ENCODE peak calls at places on chromosomes 12 and 14, in six cellular contexts. B is mesendoderm, A is IMR-90, D is mesenchymal stem cell, H is H1, P is H9. C is an unnamed sample.

GRCh38 chr12:47071241-47071852 is 8.1 kb upstream of the PCED1B start:
- DNase-seq in B (peak; percentile 73), A (no peak), D (peak; percentile 13), H (no peak), P (peak; percentile 75), C (peak; percentile 35)

GRCh38 chr12:48351022-48351708 is 446 bp upstream of the ZNF641 start:
- DNase-seq in B (peak; percentile 89), A (peak; percentile 59), D (peak; percentile 76), H (no peak), P (peak; percentile 82), C (peak; percentile 83)

GRCh38 chr12:13959131-13959734 is 22.2 kb downstream of the GRIN2B start:
- DNase-seq in B (peak; percentile 35), A (no peak), D (no peak), H (no peak), P (peak; percentile 70), C (no peak)

GRCh38 chr14:61638595-61639391 is 56.5 kb upstream of the HIF1A start:
- DNase-seq in B (no peak), A (peak; percentile 30), D (no peak), H (no peak), P (no peak), C (no peak)

GRCh38 chr12:13154027-13154538 is 42.4 kb upstream of the EMP1 start:
- DNase-seq in B (no peak), A (peak; percentile 50), D (peak; percentile 26), H (no peak), P (no peak), C (no peak)

GRCh38 chr12:95146767-95147166 is 70.5 kb downstream of the FGD6 start:
- DNase-seq in B (no peak), A (no peak), D (no peak), H (no peak), P (no peak), C (no peak)

GRCh38 chr12:6264402-6265037 is 46.0 kb upstream of the PLEKHG6 start:
- DNase-seq in B (peak; percentile 41), A (no peak), D (no peak), H (no peak), P (no peak), C (no peak)

GRCh38 chr12:68381476-68381875 is 49.3 kb upstream of the MDM1 start:
- DNase-seq in B (peak; percentile 56), A (no peak), D (no peak), H (no peak), P (no peak), C (no peak)

GRCh38 chr14:99333841-99334240 is 61.8 kb upstream of the BCL11B start:
- DNase-seq in B (no peak), A (no peak), D (no peak), H (no peak), P (no peak), C (no peak)

GRCh38 chr14:104387385-104388010 is 192.1 kb upstream of the C14orf180 start:
- DNase-seq in B (no peak), A (no peak), D (no peak), H (no peak), P (peak; percentile 22), C (no peak)

GRCh38 chr14:66476964-66477363 is 9.2 kb upstream of the CCDC196 start:
- DNase-seq in B (no peak), A (peak; percentile 9), D (no peak), H (no peak), P (no peak), C (no peak)

GRCh38 chr12:79690606-79691298 is at the start of gene PAWR:
- DNase-seq in B (peak; percentile 94), A (peak; percentile 66), D (peak; percentile 79), H (peak; percentile 88), P (peak; percentile 91), C (peak; percentile 84)

GRCh38 chr12:56129210-56129691 is 1.2 kb downstream of the ESYT1 start:
- DNase-seq in B (peak; percentile 66), A (peak; percentile 36), D (peak; percentile 50), H (peak; percentile 72), P (peak; percentile 81), C (no peak)

GRCh38 chr12:6038160-6038559 is 86.3 kb downstream of the VWF start:
- DNase-seq in B (peak; percentile 94), A (peak; percentile 76), D (peak; percentile 62), H (peak; percentile 72), P (peak; percentile 95), C (peak; percentile 69)

GRCh38 chr12:128385736-128386135 is 118.8 kb downstream of the TMEM132C start:
- DNase-seq in B (no peak), A (no peak), D (no peak), H (no peak), P (no peak), C (no peak)

GRCh38 chr12:130226771-130227170 is 64.5 kb downstream of the FZD10 start:
- DNase-seq in B (no peak), A (no peak), D (no peak), H (no peak), P (no peak), C (no peak)

GRCh38 chr14:96362071-96362964 is 823 bp downstream of the ATG2B start:
- DNase-seq in B (peak; percentile 61), A (peak; percentile 30), D (peak; percentile 66), H (no peak), P (no peak), C (no peak)

GRCh38 chr14:87811246-87811645 is 181.7 kb downstream of the GALC start:
- DNase-seq in B (no peak), A (no peak), D (no peak), H (no peak), P (no peak), C (no peak)

GRCh38 chr12:48988030-48988649 is 10.0 kb downstream of the WNT1 start:
- DNase-seq in B (peak; percentile 79), A (peak; percentile 37), D (peak; percentile 54), H (peak; percentile 98), P (peak; percentile 92), C (peak; percentile 78)

GRCh38 chr14:24057867-24058259 is 6.1 kb downstream of the CARMIL3 start:
- DNase-seq in B (no peak), A (no peak), D (no peak), H (no peak), P (no peak), C (no peak)

DNA sequence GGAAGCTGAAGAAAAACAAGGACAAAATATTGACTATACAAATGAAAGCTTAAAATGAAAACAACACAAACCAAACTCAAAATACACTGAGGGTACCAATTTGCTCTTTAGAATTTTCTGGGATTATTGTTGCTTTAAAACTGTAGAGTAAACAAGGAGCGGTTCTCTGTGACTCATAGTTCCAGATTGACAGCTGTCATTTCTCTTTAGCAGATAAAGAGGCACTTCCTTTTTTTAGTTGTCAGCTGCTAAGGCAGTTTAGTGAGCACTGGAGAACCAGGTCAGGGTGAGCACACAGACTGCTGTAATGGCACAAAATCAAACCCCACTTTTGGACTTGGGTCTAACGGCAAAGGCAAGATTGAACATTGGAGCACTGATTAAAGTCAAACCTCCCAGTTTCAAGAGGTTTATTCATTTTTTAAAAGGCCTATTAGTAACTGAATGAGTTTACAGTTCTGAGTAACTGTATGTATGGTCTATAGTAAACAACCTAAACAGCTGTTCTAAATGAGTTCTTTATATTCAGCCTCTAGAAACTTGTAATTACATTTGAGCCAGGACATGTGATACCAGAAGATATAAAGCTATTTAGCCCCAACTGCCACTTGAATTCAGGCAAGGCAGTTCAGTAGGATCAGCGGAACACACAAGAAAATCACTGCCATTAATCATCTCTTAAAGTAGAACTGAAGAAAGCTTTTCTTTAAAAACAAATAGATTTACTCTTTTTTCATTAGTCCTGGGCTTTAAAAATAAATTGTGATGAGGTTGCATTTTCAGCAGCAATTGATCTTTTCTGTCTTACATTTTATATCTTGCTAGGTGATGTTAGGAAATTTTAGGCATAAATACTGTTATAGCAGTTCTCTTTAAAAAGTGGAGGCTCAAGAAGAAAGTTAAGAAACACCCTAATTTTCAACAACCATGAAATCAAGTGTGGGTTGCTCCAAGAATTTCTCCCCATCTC is 71.7 kb upstream of the PRICKLE1 start:
- DNase-seq in B (no peak), A (no peak), D (no peak), H (no peak), P (no peak), C (no peak)
- H3K4me2 ChIP-seq in B (no peak overlapping the region), A (no peak overlapping the region), D (no peak overlapping the region), H (no peak overlapping the region), P (no peak overlapping the region), C (no peak overlapping the region)

GRCh38 chr12:11649413-11650278 is at the start of gene ETV6:
- DNase-seq in B (peak; percentile 90), A (peak; percentile 93), D (peak; percentile 96), H (peak; percentile 65), P (peak; percentile 63), C (peak; percentile 69)
- H2BK120ac ChIP-seq in B (peak within 1 kb of the TSS; percentile 100), A (peak within 1 kb of the TSS; percentile 96), D (peak within 1 kb of the TSS; percentile 99), H (peak within 1 kb of the TSS; percentile 87), P (no peak within 1 kb of the TSS), C (peak within 1 kb of the TSS; percentile 18)

GRCh38 chr12:113204806-113205205 is 16.5 kb upstream of the TPCN1 start:
- DNase-seq in B (no peak), A (no peak), D (no peak), H (no peak), P (no peak), C (no peak)

GRCh38 chr12:113207621-113208040 is 13.6 kb upstream of the TPCN1 start:
- DNase-seq in B (no peak), A (no peak), D (peak; percentile 37), H (no peak), P (no peak), C (no peak)

GRCh38 chr12:113202300-113203075 is 17.0 kb downstream of the RITA1 start:
- DNase-seq in B (no peak), A (no peak), D (no peak), H (no peak), P (no peak), C (no peak)

GRCh38 chr12:113201187-113202177 is 16.0 kb downstream of the RITA1 start:
- DNase-seq in B (no peak), A (no peak), D (no peak), H (no peak), P (no peak), C (no peak)

GRCh38 chr12:113203852-113204760 is 17.2 kb upstream of the TPCN1 start:
- DNase-seq in B (no peak), A (no peak), D (peak; percentile 43), H (no peak), P (no peak), C (no peak)
- H2BK15ac ChIP-seq in B (no peak overlapping the region), A (no peak overlapping the region), D (peak overlapping the region; percentile 40), H (peak overlapping the region; percentile 2), P (no peak overlapping the region), C (no peak overlapping the region)

GRCh38 chr14:33940561-33941011 is 10.3 kb downstream of the EGLN3 start:
- DNase-seq in B (peak; percentile 90), A (no peak), D (no peak), H (no peak), P (no peak), C (no peak)

GRCh38 chr14:33941727-33942126 is 9.1 kb downstream of the EGLN3 start:
- DNase-seq in B (no peak), A (no peak), D (no peak), H (no peak), P (no peak), C (no peak)

GRCh38 chr14:33943081-33943480 is 7.8 kb downstream of the EGLN3 start:
- DNase-seq in B (no peak), A (no peak), D (no peak), H (no peak), P (no peak), C (no peak)

GRCh38 chr14:33945329-33945728 is 5.5 kb downstream of the EGLN3 start:
- DNase-seq in B (no peak), A (no peak), D (no peak), H (no peak), P (no peak), C (no peak)

DNA sequence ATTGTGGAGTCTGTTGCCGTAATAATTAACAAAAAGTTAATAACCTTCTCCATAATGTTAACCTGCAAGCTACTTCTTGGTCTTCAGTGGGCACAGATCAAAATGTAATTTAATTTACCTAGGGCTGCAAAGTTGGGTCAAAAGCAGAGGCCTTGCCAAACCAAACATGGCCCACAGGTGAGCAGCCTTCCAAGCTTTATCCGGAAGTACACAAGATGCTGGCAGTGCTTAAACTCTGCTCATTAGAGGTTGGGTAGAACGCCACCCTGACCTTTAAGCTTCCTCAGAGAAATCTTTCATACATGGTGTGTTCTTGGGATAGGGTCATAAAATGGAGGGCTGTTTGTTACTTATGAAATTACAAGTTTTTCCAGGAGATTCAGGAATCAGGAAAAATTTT is 7.4 kb downstream of the EGLN3 start:
- DNase-seq in B (no peak), A (no peak), D (no peak), H (no peak), P (no peak), C (no peak)
- H3K4me2 ChIP-seq in B (no peak overlapping the region), A (no peak overlapping the region), D (no peak overlapping the region), H (no peak overlapping the region), P (no peak overlapping the region), C (no peak overlapping the region)

C was measured in neuronal stem cell.